ENCODE peak calls at places on chromosomes 7 and 10, in seven cellular contexts. D is amygdala; A is SHP77 treated with DMSO at 0.1 percent for 48 hours; Y is fibroblast of lung; B is AG08396; C is HT-29; O is stimulated activated CD8-positive, alpha-beta memory T cell treated with anti-CD3 and anti-CD28 coated beads, Interleukin-4, amount 100 ng/mL, for 24 hours. F is an unnamed sample.

GRCh38 chr10:46091080-46091833 is 45.2 kb upstream of the MSMB start:
- DNase-seq in D (no peak), A (no peak), Y (no peak), B (no peak), C (no peak), O (no peak), F (no peak)

GRCh38 chr10:52452600-52453493 is 138.8 kb downstream of the DKK1 start:
- DNase-seq in D (no peak), A (no peak), Y (no peak), B (no peak), C (no peak), O (no peak), F (no peak)

GRCh38 chr10:62614389-62615157 is 189.9 kb upstream of the ADO start:
- DNase-seq in D (no peak), A (no peak), Y (peak; percentile 86), B (peak; percentile 49), C (no peak), O (no peak), F (no peak)

GRCh38 chr7:1464694-1465093 is 5.4 kb upstream of the MICALL2 start:
- DNase-seq in D (no peak), A (no peak), Y (no peak), B (no peak), C (no peak), O (no peak), F (no peak)

GRCh38 chr7:30871655-30872054 is 40.0 kb upstream of the AQP1 start:
- DNase-seq in D (no peak), A (no peak), Y (no peak), B (no peak), C (no peak), O (no peak), F (no peak)

GRCh38 chr7:112962815-112963214 is 123.8 kb downstream of the GPR85 start:
- DNase-seq in D (no peak), A (no peak), Y (no peak), B (no peak), C (no peak), O (no peak), F (no peak)

GRCh38 chr7:106795877-106796231 is 69.2 kb upstream of the PIK3CG start:
- DNase-seq in D (no peak), A (no peak), Y (no peak), B (no peak), C (no peak), O (no peak), F (no peak)

GRCh38 chr10:5561704-5562645 is 37.2 kb downstream of the CALML3 start:
- DNase-seq in D (no peak), A (no peak), Y (no peak), B (no peak), C (no peak), O (no peak), F (no peak)

GRCh38 chr7:17298840-17299476 is 506 bp downstream of the AHR start:
- DNase-seq in D (no peak), A (no peak), Y (peak; percentile 21), B (peak; percentile 46), C (peak; percentile 64), O (peak; percentile 37), F (peak; percentile 9)

GRCh38 chr7:157895520-157896375 is 558.9 kb downstream of the DNAJB6 start:
- DNase-seq in D (no peak), A (no peak), Y (no peak), B (no peak), C (no peak), O (no peak), F (no peak)